ENCODE peak calls at places on chromosomes 16 and 17, in nine cellular contexts. Y, Q, I, B, F, U, V, N and L are unnamed samples.
A peak's percentile ranks its signal among the peaks of the same experiment; 100 is the strongest.

GRCh38 chr17:76560036-76560876 is 20.4 kb downstream of the PRCD start:
- DNase-seq in U (no peak), F (no peak), B (no peak), N (no peak), V (no peak), Q (no peak), Y (no peak), I (no peak), L (no peak)

GRCh38 chr16:23321206-23321875 is 19.2 kb downstream of the SCNN1B start:
- DNase-seq in I (no peak), Y (no peak), N (peak; percentile 45), B (no peak), U (no peak), V (no peak), F (no peak), Q (no peak), L (no peak)

GRCh38 chr17:74870512-74870911 is 2.3 kb downstream of the FDXR start:
- DNase-seq in V (no peak), U (no peak), I (no peak), Q (no peak), F (no peak), N (no peak), B (no peak), Y (no peak), L (no peak)

GRCh38 chr17:72134560-72135399 is 14.0 kb downstream of the SOX9 start:
- DNase-seq in N (no peak), I (no peak), U (no peak), Q (no peak), B (no peak), Y (no peak), V (no peak), F (no peak), L (no peak)

GRCh38 chr16:66890796-66891195 is 10.5 kb downstream of the PDP2 start:
- DNase-seq in Q (no peak), B (no peak), F (no peak), Y (no peak), N (no peak), U (no peak), V (no peak), I (no peak), L (no peak)

GRCh38 chr16:23757116-23757515 is 2.3 kb downstream of the CHP2 start:
- DNase-seq in F (no peak), Y (no peak), Q (no peak), U (no peak), B (no peak), V (no peak), I (no peak), N (no peak), L (no peak)

GRCh38 chr17:16215965-16216316 is 607 bp upstream of the NCOR1 start:
- DNase-seq in Q (peak; percentile 24), I (no peak), B (no peak), U (peak; percentile 78), F (no peak), V (peak; percentile 63), N (no peak), Y (no peak), L (peak; percentile 53)

GRCh38 chr17:8894673-8895578 is 27.5 kb upstream of the PIK3R6 start:
- DNase-seq in F (peak; percentile 74), N (no peak), V (peak; percentile 53), U (peak; percentile 79), B (no peak), Y (peak; percentile 70), I (peak; percentile 46), Q (peak; percentile 39), L (no peak)

GRCh38 chr17:2060681-2061440 is 6.0 kb downstream of the HIC1 start:
- DNase-seq in I (no peak), Y (no peak), U (no peak), F (no peak), B (no peak), V (no peak), N (no peak), Q (no peak), L (no peak)

GRCh38 chr17:1890758-1891450 is 61.1 kb downstream of the RPA1 start:
- DNase-seq in I (no peak), B (no peak), Y (no peak), N (no peak), Q (no peak), F (no peak), V (no peak), U (no peak), L (no peak)

GRCh38 chr17:17236295-17237025 is 508 bp downstream of the FLCN start:
- DNase-seq in F (no peak), N (no peak), Y (no peak), V (peak; percentile 34), I (no peak), B (no peak), Q (no peak), U (peak; percentile 56), L (no peak)

GRCh38 chr17:47852113-47852949 is 1.4 kb upstream of the SP6 start:
- DNase-seq in B (no peak), U (peak; percentile 10), Y (no peak), Q (no peak), N (no peak), F (no peak), I (no peak), V (no peak), L (no peak)

GRCh38 chr17:78674595-78675315 is 97.6 kb upstream of the DNAH17 start:
- DNase-seq in I (no peak), Y (no peak), Q (no peak), U (peak; percentile 64), N (no peak), B (no peak), V (no peak), F (peak; percentile 64), L (no peak)

GRCh38 chr17:47690121-47690520 is 3.8 kb upstream of the TBKBP1 start:
- DNase-seq in B (no peak), Y (no peak), U (no peak), F (no peak), I (no peak), V (no peak), N (no peak), Q (no peak), L (no peak)

GRCh38 chr16:69132424-69133252 is at the start of the genes CHTF8 and UTP4:
- DNase-seq in V (peak; percentile 88), Q (peak; percentile 32), B (no peak), U (peak; percentile 88), F (no peak), Y (peak; percentile 87), N (peak; percentile 93), I (peak; percentile 83), L (peak; percentile 85)

GRCh38 chr17:15351925-15352324 is 10.5 kb upstream of the TEKT3 start:
- DNase-seq in B (no peak), Y (no peak), N (peak; percentile 82), F (no peak), V (peak; percentile 25), I (no peak), Q (no peak), U (no peak), L (no peak)

GRCh38 chr17:40647549-40648325 is at the start of gene SMARCE1:
- DNase-seq in B (peak; percentile 89), V (peak; percentile 77), I (peak; percentile 53), N (peak; percentile 84), Y (peak; percentile 65), Q (peak; percentile 48), F (peak; percentile 82), U (peak; percentile 76), L (peak; percentile 95)
- TF ChIP-seq POLR2AphosphoS5 in B (peak; percentile 69), V (peak; percentile 11), I (peak; percentile 31), N (peak; percentile 72), Y (no peak), Q (peak; percentile 35), F (peak; percentile 45), U (no peak), L (no peak)

DNA sequence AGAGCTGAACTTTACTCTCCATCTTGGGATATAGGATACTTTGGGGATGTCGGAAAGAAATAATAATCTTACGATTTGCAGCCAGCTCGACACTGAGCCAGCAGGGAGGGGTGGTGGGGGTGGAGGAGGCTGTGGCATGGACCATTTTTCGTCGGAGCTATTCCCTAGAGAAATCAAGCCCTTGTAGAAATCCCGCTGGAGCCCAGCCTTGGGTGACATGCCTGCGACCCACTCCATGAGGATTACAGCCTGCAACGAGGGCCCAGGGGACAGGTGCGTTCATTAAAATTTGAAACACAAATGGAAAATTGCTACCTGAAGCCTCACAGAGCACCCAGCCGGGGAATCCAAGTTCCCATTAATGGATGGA is 82.8 kb upstream of the GSE1 start:
- DNase-seq in I (no peak), B (no peak), Q (no peak), F (no peak), V (no peak), U (no peak), N (no peak), Y (no peak), L (no peak)
- H3K27me3 ChIP-seq in I (no peaks in the 10 kb centered on the region), B (no peaks in the 10 kb centered on the region), Q (no peaks in the 10 kb centered on the region), F (no peaks in the 10 kb centered on the region), V (no peaks in the 10 kb centered on the region), U (no peaks in the 10 kb centered on the region), N (no peaks in the 10 kb centered on the region), Y (no peaks in the 10 kb centered on the region), L (no peaks in the 10 kb centered on the region)

GRCh38 chr16:85125570-85126382 is 13.5 kb upstream of the CIBAR2 start:
- DNase-seq in Q (no peak), I (no peak), B (no peak), U (no peak), N (no peak), Y (no peak), F (no peak), V (no peak), L (no peak)
- H3K4me1 ChIP-seq in Q (peaks cover 35% of the 10 kb centered on the region), I (no peaks in the 10 kb centered on the region), B (peaks cover 56% of the 10 kb centered on the region), U (peaks cover 26% of the 10 kb centered on the region), N (peaks cover 25% of the 10 kb centered on the region), Y (peaks cover 31% of the 10 kb centered on the region), F (peaks cover 17% of the 10 kb centered on the region), V (peaks cover 14% of the 10 kb centered on the region), L (peaks cover 24% of the 10 kb centered on the region)

GRCh38 chr16:2178321-2179106 is 17.9 kb downstream of the CASKIN1 start:
- DNase-seq in N (no peak), F (peak; percentile 95), Y (no peak), V (no peak), B (no peak), Q (no peak), I (no peak), U (peak; percentile 89), L (peak; percentile 86)

GRCh38 chr16:2179107-2179501 is 17.3 kb downstream of the CASKIN1 start:
- DNase-seq in Y (no peak), I (no peak), B (no peak), Q (no peak), F (no peak), N (no peak), V (no peak), U (no peak), L (no peak)

GRCh38 chr16:2177101-2177500 is 19.3 kb downstream of the CASKIN1 start:
- DNase-seq in B (no peak), I (no peak), N (no peak), Q (no peak), F (no peak), U (no peak), V (no peak), Y (no peak), L (no peak)

GRCh38 chr16:2176047-2176446 is 20.4 kb downstream of the CASKIN1 start:
- DNase-seq in U (no peak), B (no peak), V (no peak), Q (no peak), F (no peak), N (no peak), Y (no peak), I (no peak), L (no peak)

DNA sequence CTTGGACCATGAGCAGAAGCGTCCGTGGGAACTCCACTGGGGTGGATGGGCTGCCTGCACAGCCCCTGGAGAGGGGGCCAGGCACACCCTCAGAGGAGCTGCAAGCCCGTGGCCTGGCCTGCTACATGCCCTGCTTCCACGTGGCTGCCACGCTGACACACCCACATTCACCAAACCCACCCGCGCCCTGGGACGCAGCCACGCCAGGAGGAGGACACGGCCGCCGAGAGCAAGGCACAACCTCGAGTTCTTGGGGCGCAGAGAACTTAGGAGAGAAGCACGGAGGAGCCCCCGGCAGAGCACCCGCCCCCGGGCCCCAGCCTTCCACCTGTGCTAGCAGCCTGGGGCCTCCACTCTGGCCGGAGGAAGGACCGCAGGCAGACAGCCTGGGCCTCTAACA is 18.8 kb downstream of the CASKIN1 start:
- DNase-seq in F (no peak), I (no peak), U (no peak), B (no peak), Q (no peak), Y (no peak), N (no peak), V (no peak), L (peak; percentile 80)
- TF ChIP-seq POLR2AphosphoS5 in F (peak; percentile 73), I (no peak), U (no peak), B (no peak), Q (no peak), Y (no peak), N (no peak), V (no peak), L (no peak)